ENCODE peak calls at places on chromosomes 11 and 22, in six cellular contexts. R, G, C, A, L and K are unnamed samples.
A peak's percentile ranks its signal among the peaks of the same experiment; 100 is the strongest.

GRCh38 chr11:74677131-74677530 is 54.1 kb downstream of the CHRDL2 start:
- DNase-seq in G (no peak), L (peak; percentile 15), R (no peak), A (peak; percentile 22), C (no peak), K (no peak)

GRCh38 chr11:69948256-69949141 is 129.3 kb upstream of the FGF3 start:
- DNase-seq in C (no peak), G (no peak), R (peak; percentile 70), A (no peak), L (peak; percentile 62), K (no peak)

GRCh38 chr11:86978247-86978646 is 23.1 kb upstream of the FZD4 start:
- DNase-seq in L (no peak), A (no peak), C (no peak), R (no peak), G (no peak), K (no peak)

GRCh38 chr11:87819141-87819540 is 356.1 kb downstream of the RAB38 start:
- DNase-seq in L (no peak), C (no peak), G (no peak), A (no peak), R (no peak), K (no peak)

GRCh38 chr11:87878373-87878779 is 296.9 kb downstream of the RAB38 start:
- DNase-seq in L (no peak), C (no peak), R (no peak), G (peak; percentile 42), A (peak; percentile 20), K (peak; percentile 24)

GRCh38 chr11:2300936-2301630 is 635 bp downstream of the C11orf21 start:
- DNase-seq in A (no peak), R (peak; percentile 56), L (no peak), C (no peak), G (no peak), K (no peak)

GRCh38 chr22:40345271-40345670 is 1.0 kb upstream of the ADSL start:
- DNase-seq in R (peak; percentile 57), A (no peak), C (no peak), L (no peak), G (no peak), K (no peak)

GRCh38 chr22:48476599-48476998 is 1351.1 kb downstream of the BRD1 start:
- DNase-seq in L (peak; percentile 12), A (no peak), G (no peak), R (no peak), C (no peak), K (no peak)

GRCh38 chr22:20028855-20029549 is 8.1 kb downstream of the TANGO2 start:
- DNase-seq in R (no peak), A (no peak), L (no peak), C (no peak), G (no peak), K (no peak)

GRCh38 chr11:68997124-68997994 is 15.7 kb downstream of the MRGPRF start:
- DNase-seq in A (no peak), C (peak; percentile 4), R (no peak), G (no peak), L (peak; percentile 20), K (no peak)

GRCh38 chr11:101686514-101686913 is 102.7 kb upstream of the TRPC6 start:
- DNase-seq in R (no peak), C (no peak), L (no peak), A (no peak), G (no peak), K (peak; percentile 82)

GRCh38 chr22:38423512-38424503 is 31.2 kb downstream of the KCNJ4 start:
- DNase-seq in L (peak; percentile 35), R (no peak), C (no peak), A (no peak), G (no peak), K (no peak)

GRCh38 chr11:64353761-64354506 is 5.0 kb upstream of the RPS6KA4 start:
- DNase-seq in L (no peak), G (no peak), C (no peak), R (no peak), A (no peak), K (no peak)

GRCh38 chr22:47176573-47177333 is 414.3 kb downstream of the TBC1D22A start:
- DNase-seq in R (peak; percentile 25), L (peak; percentile 18), G (no peak), A (no peak), C (no peak), K (no peak)

GRCh38 chr11:60485987-60486386 is 6.6 kb upstream of the MS4A12 start:
- DNase-seq in G (no peak), R (no peak), C (no peak), A (no peak), L (peak; percentile 74), K (no peak)

GRCh38 chr22:30413745-30414524 is 11.6 kb upstream of the MTFP1 start:
- DNase-seq in G (no peak), A (no peak), R (no peak), L (no peak), C (no peak), K (no peak)

GRCh38 chr11:62593434-62594044 is 2.2 kb upstream of the TUT1 start:
- DNase-seq in R (peak; percentile 85), C (no peak), G (peak; percentile 59), A (peak; percentile 72), L (peak; percentile 85), K (no peak)

GRCh38 chr11:70297341-70297740 is 26.9 kb downstream of the PPFIA1 start:
- DNase-seq in C (no peak), G (no peak), L (no peak), A (no peak), R (no peak), K (no peak)

GRCh38 chr22:39353346-39353745 is 3.6 kb downstream of the SYNGR1 start:
- DNase-seq in R (no peak), A (no peak), L (no peak), G (no peak), C (no peak), K (no peak)

GRCh38 chr11:17719028-17719939 is at the start of gene MYOD1:
- DNase-seq in R (no peak), A (no peak), C (no peak), L (peak; percentile 73), G (no peak), K (no peak)

GRCh38 chr11:111540114-111540920 is at the start of gene LAYN:
- DNase-seq in A (peak; percentile 69), R (peak; percentile 56), C (peak; percentile 42), L (peak; percentile 78), G (no peak), K (no peak)

DNA sequence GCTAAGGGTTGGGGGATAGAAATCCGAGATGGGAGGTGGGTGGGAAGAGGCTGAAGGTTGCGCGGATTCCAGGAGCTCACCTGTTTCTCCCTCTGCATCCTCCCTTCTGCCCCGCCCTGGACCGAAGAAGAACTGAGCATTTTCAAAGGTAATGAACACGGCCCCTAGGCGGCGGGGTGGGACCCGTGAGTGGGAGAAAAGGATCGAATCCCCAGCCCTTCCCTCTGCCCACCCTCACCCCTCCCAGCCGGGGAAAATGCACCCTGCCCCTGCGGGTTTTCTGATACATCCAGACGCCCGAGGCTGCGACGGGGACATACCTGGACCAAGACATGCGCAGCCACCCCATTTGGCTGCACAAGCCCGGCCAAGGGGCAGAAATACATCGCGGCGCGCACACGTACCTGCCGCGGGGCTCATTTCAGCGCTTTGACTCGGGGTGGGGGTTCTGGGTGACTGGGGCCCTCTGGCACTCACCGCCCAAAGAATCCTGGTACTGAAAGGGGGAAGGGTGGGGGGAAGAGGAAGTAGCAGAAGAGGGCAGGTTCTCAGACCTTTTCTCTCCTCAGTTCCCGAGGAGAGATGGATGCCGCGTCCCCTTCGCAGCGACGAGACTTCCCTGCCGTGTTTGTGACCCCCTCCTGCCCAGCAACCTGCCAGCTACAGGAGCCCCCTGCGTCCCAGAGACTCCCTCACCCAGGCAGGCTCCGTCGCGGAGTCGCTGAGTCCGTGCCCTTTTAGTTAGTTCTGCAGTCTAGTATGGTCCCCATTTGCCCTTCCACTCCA is 6.0 kb downstream of the VSIG2 start:
- DNase-seq in G (no peak), A (no peak), C (no peak), R (peak; percentile 75), L (peak; percentile 64), K (no peak)
- TF ChIP-seq CTCF in G (peak; percentile 46), A (no peak), C (peak; percentile 49), R (peak; percentile 21), L (peak; percentile 61), K (peak; percentile 43)

GRCh38 chr11:44430140-44430539 is 120.2 kb upstream of the ALX4 start:
- DNase-seq in A (no peak), L (no peak), G (no peak), R (no peak), C (no peak), K (no peak)

GRCh38 chr11:44426119-44426518 is 116.2 kb upstream of the ALX4 start:
- DNase-seq in R (no peak), A (no peak), G (no peak), C (no peak), L (no peak), K (no peak)

GRCh38 chr11:44424841-44425240 is 114.9 kb upstream of the ALX4 start:
- DNase-seq in L (no peak), A (no peak), R (no peak), C (no peak), G (no peak), K (no peak)

GRCh38 chr11:44426958-44427357 is 117.0 kb upstream of the ALX4 start:
- DNase-seq in L (no peak), C (no peak), A (no peak), G (no peak), R (no peak), K (no peak)

GRCh38 chr11:44427432-44427831 is 117.5 kb upstream of the ALX4 start:
- DNase-seq in G (no peak), A (no peak), R (no peak), C (no peak), L (peak; percentile 65), K (no peak)
- TF ChIP-seq CTCF in G (peak; percentile 45), A (no peak), R (no peak), C (peak; percentile 36), L (peak; percentile 82), K (peak; percentile 17)

GRCh38 chr11:35714882-35715612 is 52.5 kb downstream of the TRIM44 start:
- DNase-seq in G (peak; percentile 62), C (no peak), A (no peak), R (no peak), L (no peak), K (no peak)

GRCh38 chr11:35709386-35709785 is 46.8 kb downstream of the TRIM44 start:
- DNase-seq in C (no peak), R (no peak), G (no peak), L (no peak), A (no peak), K (no peak)

GRCh38 chr11:35712533-35712932 is 50.0 kb downstream of the TRIM44 start:
- DNase-seq in R (no peak), A (no peak), C (no peak), L (no peak), G (no peak), K (no peak)

GRCh38 chr11:35711924-35712323 is 49.3 kb downstream of the TRIM44 start:
- DNase-seq in G (no peak), C (no peak), R (no peak), A (no peak), L (no peak), K (no peak)

GRCh38 chr11:35711173-35711910 is 48.8 kb downstream of the TRIM44 start:
- DNase-seq in R (no peak), A (no peak), C (no peak), L (no peak), G (no peak), K (no peak)
- TF ChIP-seq CTCF in R (no peak), A (peak; percentile 7), C (no peak), L (peak; percentile 32), G (peak; percentile 58), K (no peak)

DNA sequence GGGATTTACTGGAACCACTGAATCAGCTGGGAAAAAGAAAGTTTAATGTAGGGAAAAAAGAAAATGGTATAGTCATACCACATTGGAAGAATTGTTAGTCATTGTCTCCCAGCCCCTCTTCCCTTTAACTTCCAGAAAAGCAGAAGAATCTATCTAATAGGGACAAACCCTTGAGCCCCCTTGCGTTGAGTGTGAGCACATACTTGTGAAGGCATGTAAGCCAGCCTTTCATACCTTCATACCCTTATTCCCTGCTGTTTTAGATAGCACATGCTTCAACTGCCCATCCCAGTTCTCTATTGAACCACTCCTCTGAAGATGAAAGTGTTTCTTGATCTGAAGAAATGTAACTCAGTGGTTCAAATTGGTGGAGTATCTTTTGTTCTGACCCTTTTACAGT is 6.6 kb downstream of the TREH start:
- DNase-seq in A (no peak), C (no peak), L (no peak), R (no peak), G (no peak), K (no peak)
- TF ChIP-seq CTCF in A (no peak), C (peak; percentile 13), L (peak; percentile 53), R (no peak), G (peak; percentile 35), K (peak; percentile 27)